ENCODE peak calls at places on chromosomes 11 and 22, in ten cellular contexts. Q is testis, D is adrenal gland, E is endothelial cell of umbilical vein, I is ovary, S is heart left ventricle, P is tibial nerve, A is lower leg skin, N is spleen, Z is IMR-90. R is an unnamed sample.

GRCh38 chr22:31347251-31348008 is 1.3 kb upstream of the PATZ1 start:
- DNase-seq in Q (peak), D (peak), E (peak), I (peak), S (peak), P (peak), A (peak), N (peak), Z (peak), R (peak)

GRCh38 chr11:113241190-113242051 is 73.0 kb upstream of the TTC12 start:
- DNase-seq in Q (no peak), D (no peak), E (no peak), I (no peak), S (no peak), P (no peak), A (no peak), N (no peak), Z (peak), R (no peak)

GRCh38 chr11:17740649-17741235 is 6.2 kb downstream of the KCNC1 start:
- DNase-seq in Q (no peak), D (no peak), E (no peak), I (no peak), S (no peak), P (no peak), A (no peak), N (peak), Z (no peak), R (no peak)

GRCh38 chr22:41380993-41381328 is 781 bp upstream of the TEF start:
- DNase-seq in Q (peak), D (no peak), E (peak), I (no peak), S (peak), P (peak), A (no peak), N (no peak), Z (peak), R (no peak)

GRCh38 chr22:50420581-50420980 is 54.3 kb downstream of the SBF1 start:
- DNase-seq in Q (no peak), D (no peak), E (no peak), I (no peak), S (no peak), P (no peak), A (no peak), N (no peak), Z (no peak), R (no peak)

GRCh38 chr11:1574256-1575242 is 2.5 kb upstream of the DUSP8 start:
- DNase-seq in Q (peak), D (peak), E (peak), I (peak), S (peak), P (no peak), A (no peak), N (peak), Z (peak), R (peak)

GRCh38 chr11:60821827-60822599 is 19.9 kb upstream of the CCDC86 start:
- DNase-seq in Q (no peak), D (no peak), E (no peak), I (no peak), S (no peak), P (no peak), A (no peak), N (no peak), Z (no peak), R (no peak)

GRCh38 chr22:27616033-27616432 is 185.5 kb downstream of the MN1 start:
- DNase-seq in Q (no peak), D (no peak), E (no peak), I (no peak), S (no peak), P (no peak), A (no peak), N (no peak), Z (no peak), R (no peak)

GRCh38 chr22:41770715-41771452 is 29.6 kb upstream of the CCDC134 start:
- DNase-seq in Q (no peak), D (no peak), E (no peak), I (no peak), S (no peak), P (no peak), A (no peak), N (no peak), Z (no peak), R (no peak)

GRCh38 chr11:114050258-114050927 is 9.1 kb upstream of the ZBTB16 start:
- DNase-seq in Q (no peak), D (no peak), E (no peak), I (no peak), S (no peak), P (no peak), A (peak), N (no peak), Z (no peak), R (no peak)

GRCh38 chr11:71429701-71430100 is 18.5 kb downstream of the DHCR7 start:
- DNase-seq in Q (no peak), D (no peak), E (no peak), I (no peak), S (no peak), P (no peak), A (no peak), N (no peak), Z (no peak), R (no peak)

GRCh38 chr11:33256031-33256807 is 962 bp upstream of the HIPK3 start:
- DNase-seq in Q (no peak), D (no peak), E (no peak), I (no peak), S (no peak), P (no peak), A (no peak), N (no peak), Z (no peak), R (no peak)

GRCh38 chr11:113274708-113275582 is 39.4 kb upstream of the TTC12 start:
- DNase-seq in Q (no peak), D (no peak), E (no peak), I (no peak), S (no peak), P (no peak), A (peak), N (no peak), Z (no peak), R (no peak)

GRCh38 chr22:29073618-29074275 is 912 bp downstream of the KREMEN1 start:
- DNase-seq in Q (peak), D (peak), E (no peak), I (peak), S (peak), P (peak), A (peak), N (peak), Z (no peak), R (peak)

GRCh38 chr11:121449626-121450025 is 2.5 kb upstream of the SORL1 start:
- DNase-seq in Q (no peak), D (no peak), E (no peak), I (no peak), S (no peak), P (no peak), A (no peak), N (no peak), Z (no peak), R (no peak)

GRCh38 chr11:3853935-3854659 is 1.4 kb upstream of the STIM1 start:
- DNase-seq in Q (peak), D (peak), E (no peak), I (no peak), S (peak), P (no peak), A (peak), N (peak), Z (no peak), R (peak)

GRCh38 chr11:597166-597725 is 18.5 kb downstream of the IRF7 start:
- DNase-seq in Q (no peak), D (no peak), E (no peak), I (no peak), S (no peak), P (no peak), A (no peak), N (no peak), Z (no peak), R (no peak)

GRCh38 chr11:61429346-61429690 is 457 bp downstream of the CPSF7 start:
- DNase-seq in Q (peak), D (peak), E (peak), I (peak), S (peak), P (peak), A (peak), N (peak), Z (peak), R (peak)

GRCh38 chr11:67384851-67385366 is 6.9 kb upstream of the RAD9A start:
- DNase-seq in Q (no peak), D (no peak), E (peak), I (no peak), S (peak), P (no peak), A (no peak), N (no peak), Z (peak), R (no peak)

GRCh38 chr22:32801436-32802290 is at the start of gene TIMP3:
- DNase-seq in Q (peak), D (peak), E (no peak), I (peak), S (peak), P (peak), A (peak), N (peak), Z (peak), R (peak)
- TF ChIP-seq POLR2A in Q (peak), D (peak), E (no peak), I (peak), S (peak), P (peak), A (no peak), N (peak), Z (peak), R (peak)

DNA sequence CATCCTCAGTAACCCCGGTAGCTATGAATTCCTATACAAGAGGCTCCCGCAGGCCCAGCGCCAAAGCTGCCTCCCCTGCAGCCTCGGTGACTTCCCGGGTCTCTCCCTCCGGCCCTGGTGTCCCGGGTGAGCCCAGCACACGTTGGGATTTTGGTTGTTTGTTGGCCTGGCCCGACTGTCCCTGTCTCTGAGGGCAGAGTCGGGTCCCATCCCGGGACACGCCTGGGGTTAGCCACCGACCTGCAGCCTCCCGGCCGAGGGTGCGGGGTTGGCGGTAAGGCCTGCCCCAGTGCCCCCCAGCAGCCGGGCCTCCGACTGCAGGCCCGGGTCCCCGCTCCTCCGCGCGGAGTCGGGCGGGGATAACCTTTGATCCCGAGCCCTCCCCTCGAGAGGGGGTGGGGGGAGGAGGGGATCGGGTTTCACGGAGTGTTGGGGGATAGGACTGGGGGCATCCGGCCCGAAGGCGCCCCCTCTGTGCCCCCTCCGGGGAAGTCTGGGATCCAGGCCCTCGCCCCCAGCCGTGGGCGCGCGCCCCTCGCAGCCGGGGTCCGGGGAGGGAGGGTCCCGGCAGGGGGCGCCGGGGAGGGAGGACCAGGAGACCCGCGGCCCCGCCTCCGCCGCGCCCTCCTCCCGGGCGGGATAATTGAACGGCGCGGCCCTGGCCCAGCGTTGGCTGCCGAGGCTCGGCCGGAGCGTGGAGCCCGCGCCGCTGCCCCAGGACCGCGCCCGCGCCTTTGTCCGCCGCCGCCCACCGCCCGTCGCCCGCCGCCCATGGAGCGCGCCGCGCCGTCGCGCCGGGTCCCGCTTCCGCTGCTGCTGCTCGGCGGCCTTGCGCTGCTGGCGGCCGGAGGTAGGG is at the start of gene FBLN1:
- DNase-seq in Q (no peak), D (no peak), E (no peak), I (peak), S (peak), P (peak), A (no peak), N (no peak), Z (no peak), R (no peak)
- TF ChIP-seq POLR2A in Q (no peak), D (no peak), E (no peak), I (peak), S (no peak), P (no peak), A (no peak), N (no peak), Z (no peak), R (no peak)

GRCh38 chr22:38866399-38867123 is 5.5 kb downstream of the CBX6 start:
- DNase-seq in Q (peak), D (no peak), E (no peak), I (peak), S (no peak), P (no peak), A (no peak), N (peak), Z (no peak), R (no peak)
- TF ChIP-seq POLR2A in Q (no peak), D (no peak), E (no peak), I (no peak), S (no peak), P (no peak), A (no peak), N (no peak), Z (no peak), R (no peak)

GRCh38 chr11:13276852-13277718 is 505 bp upstream of the BMAL1 start:
- DNase-seq in Q (peak), D (peak), E (peak), I (peak), S (peak), P (peak), A (peak), N (peak), Z (peak), R (peak)
- TF ChIP-seq POLR2A in Q (no peak), D (peak), E (no peak), I (peak), S (peak), P (peak), A (no peak), N (peak), Z (no peak), R (peak)